ENCODE peak calls at places on chromosomes 12 and 14, in five cellular contexts. X is colonic mucosa, Q is suprapubic skin, H is cardiac muscle cell, C is MM.1S. L is an unnamed sample.

GRCh38 chr14:39717000-39717399 is 284.8 kb upstream of the FBXO33 start:
- DNase-seq in X (no peak), Q (no peak), H (no peak), C (no peak), L (no peak)

GRCh38 chr14:68476212-68476964 is 316.5 kb downstream of the ZFP36L1 start:
- DNase-seq in X (no peak), Q (peak), H (no peak), C (no peak), L (no peak)

GRCh38 chr14:57657487-57657886 is 163.8 kb upstream of the CCDC198 start:
- DNase-seq in X (no peak), Q (no peak), H (no peak), C (no peak), L (no peak)

GRCh38 chr12:114512351-114512750 is 106.4 kb upstream of the TBX5 start:
- DNase-seq in X (no peak), Q (no peak), H (no peak), C (no peak), L (no peak)

GRCh38 chr14:35825968-35826217 is 245 bp upstream of the BRMS1L start:
- DNase-seq in X (no peak), Q (no peak), H (no peak), C (no peak), L (no peak)

GRCh38 chr14:101361451-101362433 is 199.6 kb upstream of the DIO3 start:
- DNase-seq in X (no peak), Q (no peak), H (no peak), C (no peak), L (no peak)

GRCh38 chr12:125983094-125983783 is 918.0 kb downstream of the AACS start:
- DNase-seq in X (peak), Q (no peak), H (peak), C (no peak), L (peak)

GRCh38 chr12:5388581-5389535 is 43.0 kb upstream of the NTF3 start:
- DNase-seq in X (no peak), Q (no peak), H (no peak), C (no peak), L (no peak)

GRCh38 chr12:96889273-96889933 is 17.7 kb upstream of the NEDD1 start:
- DNase-seq in X (no peak), Q (no peak), H (no peak), C (no peak), L (no peak)

GRCh38 chr12:4388662-4389061 is 9.2 kb upstream of the FGF23 start:
- DNase-seq in X (no peak), Q (no peak), H (no peak), C (no peak), L (no peak)

GRCh38 chr12:117680311-117680710 is 288.5 kb downstream of the KSR2 start:
- DNase-seq in X (no peak), Q (no peak), H (no peak), C (no peak), L (no peak)

GRCh38 chr14:93894992-93895391 is 32.2 kb upstream of the FAM181A start:
- DNase-seq in X (no peak), Q (no peak), H (no peak), C (no peak), L (no peak)

GRCh38 chr12:46318037-46318436 is 49.2 kb upstream of the SLC38A1 start:
- DNase-seq in X (no peak), Q (no peak), H (no peak), C (no peak), L (no peak)

GRCh38 chr12:30753233-30753632 is 1.5 kb downstream of the CAPRIN2 start:
- DNase-seq in X (no peak), Q (no peak), H (peak), C (peak), L (peak)

GRCh38 chr14:47555333-47555732 is 120.1 kb downstream of the MDGA2 start:
- DNase-seq in X (no peak), Q (no peak), H (no peak), C (no peak), L (no peak)

GRCh38 chr12:14018080-14018479 is 36.7 kb upstream of the GRIN2B start:
- DNase-seq in X (no peak), Q (no peak), H (no peak), C (no peak), L (no peak)

GRCh38 chr12:65121049-65121955 is at the start of gene WIF1:
- DNase-seq in X (no peak), Q (peak), H (peak), C (no peak), L (no peak)

GRCh38 chr14:101098641-101099040 is 195.1 kb upstream of the RTL1 start:
- DNase-seq in X (no peak), Q (no peak), H (no peak), C (no peak), L (no peak)

GRCh38 chr14:30015471-30015870 is 87.8 kb upstream of the PRKD1 start:
- DNase-seq in X (no peak), Q (no peak), H (no peak), C (no peak), L (no peak)

GRCh38 chr14:93972618-93973205 is 3.7 kb downstream of the ASB2 start:
- DNase-seq in X (no peak), Q (no peak), H (no peak), C (no peak), L (no peak)

GRCh38 chr14:102924632-102925588 is 2.4 kb downstream of the AMN start:
- DNase-seq in X (no peak), Q (no peak), H (no peak), C (no peak), L (no peak)

GRCh38 chr12:82383930-82384513 is 25.7 kb downstream of the METTL25 start:
- DNase-seq in X (no peak), Q (no peak), H (peak), C (no peak), L (peak)

GRCh38 chr14:35760143-35760542 is 49.0 kb downstream of the RALGAPA1 start:
- DNase-seq in X (no peak), Q (no peak), H (no peak), C (no peak), L (no peak)

GRCh38 chr12:49548822-49549648 is 10.2 kb downstream of the KCNH3 start:
- DNase-seq in X (no peak), Q (no peak), H (peak), C (no peak), L (no peak)

GRCh38 chr12:103665971-103666370 is 78.9 kb downstream of the STAB2 start:
- DNase-seq in X (no peak), Q (no peak), H (no peak), C (no peak), L (no peak)

GRCh38 chr12:131620946-131621681 is 89.8 kb upstream of the SFSWAP start:
- DNase-seq in X (no peak), Q (no peak), H (no peak), C (no peak), L (no peak)

GRCh38 chr12:127803545-127803944 is 463.4 kb upstream of the TMEM132C start:
- DNase-seq in X (no peak), Q (no peak), H (no peak), C (no peak), L (no peak)

GRCh38 chr14:65333926-65334687 is 78.4 kb upstream of the FUT8 start:
- DNase-seq in X (peak), Q (no peak), H (no peak), C (peak), L (no peak)

GRCh38 chr12:12883369-12884001 is 7.9 kb upstream of the GPRC5A start:
- DNase-seq in X (peak), Q (no peak), H (no peak), C (no peak), L (no peak)

GRCh38 chr14:76382495-76382832 is 6.5 kb downstream of the ESRRB start:
- DNase-seq in X (no peak), Q (no peak), H (no peak), C (no peak), L (no peak)

GRCh38 chr12:113467514-113468364 is 3.9 kb downstream of the LHX5 start:
- DNase-seq in X (no peak), Q (no peak), H (peak), C (no peak), L (no peak)

GRCh38 chr14:32417956-32418552 is 89.0 kb downstream of the AKAP6 start:
- DNase-seq in X (peak), Q (no peak), H (peak), C (no peak), L (no peak)

GRCh38 chr12:122449317-122449716 is 26.8 kb upstream of the CLIP1 start:
- DNase-seq in X (peak), Q (no peak), H (no peak), C (no peak), L (no peak)

GRCh38 chr14:105197274-105197673 is 16.2 kb upstream of the NUDT14 start:
- DNase-seq in X (no peak), Q (no peak), H (no peak), C (no peak), L (no peak)
- H3K4me3 ChIP-seq in X (no peak), Q (peak), H (no peak), C (no peak), L (no peak)

GRCh38 chr12:3326156-3326849 is 164.7 kb upstream of the PRMT8 start:
- DNase-seq in X (no peak), Q (no peak), H (no peak), C (no peak), L (no peak)

GRCh38 chr12:3320881-3321509 is 170.0 kb upstream of the PRMT8 start:
- DNase-seq in X (no peak), Q (no peak), H (no peak), C (no peak), L (no peak)

GRCh38 chr12:3321881-3322280 is 169.1 kb upstream of the PRMT8 start:
- DNase-seq in X (no peak), Q (no peak), H (no peak), C (no peak), L (no peak)

GRCh38 chr12:3325736-3326135 is 165.3 kb upstream of the PRMT8 start:
- DNase-seq in X (no peak), Q (no peak), H (no peak), C (no peak), L (no peak)

GRCh38 chr12:3323002-3323685 is 167.9 kb upstream of the PRMT8 start:
- DNase-seq in X (no peak), Q (no peak), H (no peak), C (no peak), L (no peak)
- H3K4me3 ChIP-seq in X (no peak), Q (no peak), H (no peak), C (no peak), L (no peak)

DNA sequence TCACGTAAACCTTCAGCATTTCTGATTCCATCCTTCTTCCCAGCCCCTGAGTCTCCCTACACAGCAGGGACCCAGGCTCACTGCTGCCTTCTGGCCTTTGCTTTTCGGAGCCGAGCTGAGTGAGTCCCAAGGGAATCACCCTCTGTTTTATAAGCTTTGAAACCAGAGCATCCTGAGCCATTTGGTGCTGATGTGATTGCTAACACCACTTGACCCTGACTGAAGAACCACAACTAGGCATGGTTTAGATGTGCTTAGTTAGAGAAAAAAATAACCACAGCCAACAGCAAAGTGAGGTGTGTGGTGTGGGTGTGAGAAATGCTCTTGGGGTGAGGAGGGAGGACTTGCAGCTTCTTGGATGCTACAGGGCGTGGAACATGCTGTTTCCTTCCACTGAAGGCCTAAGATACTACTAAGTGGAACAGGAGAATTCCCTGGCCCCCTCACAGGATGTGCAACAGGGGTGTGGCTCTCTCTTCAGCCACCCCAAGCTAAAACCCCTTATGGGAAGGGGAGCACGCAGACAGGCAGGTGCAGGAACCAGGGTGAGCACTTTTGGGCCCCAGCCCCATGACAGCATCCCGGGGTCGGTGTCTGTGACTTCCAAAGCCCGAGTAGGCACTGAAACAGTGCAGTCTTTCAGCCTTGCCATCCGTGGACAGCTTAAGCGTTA is at the start of gene TC2N:
- DNase-seq in X (no peak), Q (no peak), H (no peak), C (no peak), L (no peak)
- H3K4me3 ChIP-seq in X (no peak), Q (no peak), H (no peak), C (no peak), L (no peak)

GRCh38 chr14:33592298-33592697 is 358.6 kb downstream of the EGLN3 start:
- DNase-seq in X (no peak), Q (no peak), H (no peak), C (no peak), L (no peak)
- H3K4me3 ChIP-seq in X (no peak), Q (no peak), H (no peak), C (no peak), L (no peak)

DNA sequence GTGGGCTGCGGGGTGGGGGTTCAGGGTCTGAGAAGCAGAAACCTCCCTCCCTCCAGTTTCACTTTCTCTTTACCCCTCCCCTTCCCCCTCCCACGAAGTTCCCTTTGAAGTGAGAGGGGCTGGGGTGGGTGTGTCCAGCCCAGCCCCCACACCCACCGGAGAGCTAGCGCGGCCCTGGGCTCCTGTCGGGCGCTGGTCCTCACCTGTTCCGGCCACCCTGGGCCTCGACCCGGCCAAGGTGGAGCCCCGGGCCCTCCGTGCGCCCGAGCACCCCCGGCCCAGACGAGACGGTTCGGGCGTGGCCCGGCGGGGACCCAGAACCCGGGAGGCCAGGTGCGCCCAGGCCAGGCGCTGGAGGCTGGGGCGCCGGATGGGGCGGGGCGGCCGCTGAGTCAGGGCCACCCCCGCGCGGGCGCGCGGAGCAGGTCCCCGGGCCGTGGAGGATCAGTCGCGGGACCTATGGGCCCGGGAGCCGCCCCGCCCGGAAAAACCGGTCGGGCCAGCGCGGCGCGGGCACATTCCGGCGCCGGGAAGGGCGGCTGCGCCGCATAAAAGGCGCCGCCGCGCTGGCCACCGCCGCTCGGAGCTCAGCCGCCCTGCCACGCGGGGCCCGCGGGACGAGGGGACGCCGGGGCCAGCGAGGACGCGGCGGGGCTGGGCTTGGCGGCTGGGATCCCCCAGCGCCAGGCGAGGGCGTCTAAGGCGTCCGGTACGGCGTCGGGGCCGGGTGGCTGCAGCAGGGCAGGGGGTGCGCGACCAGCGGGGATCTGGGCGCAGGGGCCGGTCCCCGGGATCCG is 21.6 kb upstream of the KIF26A start:
- DNase-seq in X (peak), Q (peak), H (peak), C (no peak), L (no peak)
- H3K4me3 ChIP-seq in X (peak), Q (peak), H (peak), C (no peak), L (peak)

GRCh38 chr14:85934886-85935254 is 404.9 kb downstream of the FLRT2 start:
- DNase-seq in X (no peak), Q (no peak), H (no peak), C (peak), L (peak)
- H3K4me3 ChIP-seq in X (no peak), Q (peak), H (no peak), C (peak), L (peak)

L was measured in Jurkat, Clone E6-1.